ENCODE peak calls at places on chromosomes 13 and 19, in nine cellular contexts. One of them, this sample, is unnamed.

GRCh38 chr13:92384410-92384809 is 842.2 kb upstream of the GPC6 start:
- DNase-seq in A549: no peak
- DNase-seq in NCI-H1105: no peak
- DNase-seq in thoracic aorta: no peak
- DNase-seq in tibial artery: no peak
- DNase-seq in H9: no peak
- DNase-seq in lower leg skin: no peak
- DNase-seq in nucleus accumbens: no peak
- DNase-seq in fibroblast of pulmonary artery: no peak
- DNase-seq in this sample: no peak

GRCh38 chr19:28374971-28375370 is 838.0 kb downstream of the UQCRFS1 start:
- DNase-seq in lower leg skin: no peak
- DNase-seq in tibial artery: no peak
- DNase-seq in fibroblast of pulmonary artery: no peak
- DNase-seq in H9: no peak
- DNase-seq in NCI-H1105: no peak
- DNase-seq in A549: no peak
- DNase-seq in thoracic aorta: no peak
- DNase-seq in nucleus accumbens: no peak
- DNase-seq in this sample: no peak

GRCh38 chr13:41675306-41675705 is 218.0 kb downstream of the RGCC start:
- DNase-seq in A549: no peak
- DNase-seq in thoracic aorta: no peak
- DNase-seq in tibial artery: no peak
- DNase-seq in lower leg skin: no peak
- DNase-seq in NCI-H1105: no peak
- DNase-seq in nucleus accumbens: no peak
- DNase-seq in H9: no peak
- DNase-seq in fibroblast of pulmonary artery: peak
- DNase-seq in this sample: no peak

GRCh38 chr19:45446295-45446694 is 21.5 kb upstream of the FOSB start:
- DNase-seq in fibroblast of pulmonary artery: peak
- DNase-seq in thoracic aorta: no peak
- DNase-seq in tibial artery: no peak
- DNase-seq in nucleus accumbens: no peak
- DNase-seq in A549: no peak
- DNase-seq in H9: no peak
- DNase-seq in NCI-H1105: no peak
- DNase-seq in lower leg skin: no peak
- DNase-seq in this sample: peak

GRCh38 chr19:48813123-48813911 is 2.5 kb upstream of the BCAT2 start:
- DNase-seq in H9: peak
- DNase-seq in thoracic aorta: no peak
- DNase-seq in tibial artery: no peak
- DNase-seq in lower leg skin: no peak
- DNase-seq in NCI-H1105: no peak
- DNase-seq in nucleus accumbens: no peak
- DNase-seq in A549: no peak
- DNase-seq in fibroblast of pulmonary artery: no peak
- DNase-seq in this sample: peak

GRCh38 chr13:35475131-35475959 is 1.1 kb downstream of the MAB21L1 start:
- DNase-seq in fibroblast of pulmonary artery: peak
- DNase-seq in NCI-H1105: no peak
- DNase-seq in thoracic aorta: no peak
- DNase-seq in nucleus accumbens: peak
- DNase-seq in tibial artery: peak
- DNase-seq in H9: peak
- DNase-seq in lower leg skin: no peak
- DNase-seq in A549: no peak
- DNase-seq in this sample: peak

GRCh38 chr19:31338069-31338767 is 11.0 kb downstream of the TSHZ3 start:
- DNase-seq in H9: peak
- DNase-seq in fibroblast of pulmonary artery: peak
- DNase-seq in tibial artery: peak
- DNase-seq in lower leg skin: no peak
- DNase-seq in A549: peak
- DNase-seq in thoracic aorta: no peak
- DNase-seq in NCI-H1105: no peak
- DNase-seq in nucleus accumbens: no peak
- DNase-seq in this sample: peak

GRCh38 chr19:16470911-16471811 is 609 bp downstream of the EPS15L1 start:
- DNase-seq in fibroblast of pulmonary artery: peak
- DNase-seq in nucleus accumbens: no peak
- DNase-seq in tibial artery: peak
- DNase-seq in lower leg skin: peak
- DNase-seq in NCI-H1105: no peak
- DNase-seq in thoracic aorta: no peak
- DNase-seq in H9: no peak
- DNase-seq in A549: no peak
- DNase-seq in this sample: peak

GRCh38 chr19:10727599-10728250 is 9.8 kb downstream of the DNM2 start:
- DNase-seq in lower leg skin: no peak
- DNase-seq in nucleus accumbens: peak
- DNase-seq in NCI-H1105: no peak
- DNase-seq in tibial artery: no peak
- DNase-seq in A549: no peak
- DNase-seq in fibroblast of pulmonary artery: no peak
- DNase-seq in thoracic aorta: no peak
- DNase-seq in H9: no peak
- DNase-seq in this sample: no peak

GRCh38 chr19:31105761-31106160 is 243.5 kb downstream of the TSHZ3 start:
- DNase-seq in NCI-H1105: no peak
- DNase-seq in thoracic aorta: no peak
- DNase-seq in tibial artery: no peak
- DNase-seq in A549: no peak
- DNase-seq in fibroblast of pulmonary artery: no peak
- DNase-seq in H9: peak
- DNase-seq in nucleus accumbens: no peak
- DNase-seq in lower leg skin: no peak
- DNase-seq in this sample: no peak

GRCh38 chr19:46745521-46746280 is at the start of gene FKRP:
- DNase-seq in fibroblast of pulmonary artery: no peak
- DNase-seq in lower leg skin: no peak
- DNase-seq in H9: no peak
- DNase-seq in NCI-H1105: no peak
- DNase-seq in thoracic aorta: no peak
- DNase-seq in A549: peak
- DNase-seq in tibial artery: no peak
- DNase-seq in nucleus accumbens: peak
- DNase-seq in this sample: peak

GRCh38 chr19:19105365-19106060 is 32.8 kb downstream of the TMEM161A start:
- DNase-seq in nucleus accumbens: no peak
- DNase-seq in NCI-H1105: no peak
- DNase-seq in tibial artery: no peak
- DNase-seq in A549: peak
- DNase-seq in thoracic aorta: no peak
- DNase-seq in H9: peak
- DNase-seq in fibroblast of pulmonary artery: peak
- DNase-seq in lower leg skin: no peak
- DNase-seq in this sample: peak

GRCh38 chr13:107216046-107216715 is 648.2 kb upstream of the ARGLU1 start:
- DNase-seq in H9: no peak
- DNase-seq in A549: no peak
- DNase-seq in NCI-H1105: peak
- DNase-seq in fibroblast of pulmonary artery: no peak
- DNase-seq in nucleus accumbens: no peak
- DNase-seq in lower leg skin: no peak
- DNase-seq in tibial artery: no peak
- DNase-seq in thoracic aorta: no peak
- DNase-seq in this sample: no peak

GRCh38 chr13:31168166-31168565 is 6.5 kb upstream of the HSPH1 start:
- DNase-seq in nucleus accumbens: no peak
- DNase-seq in lower leg skin: no peak
- DNase-seq in thoracic aorta: no peak
- DNase-seq in tibial artery: no peak
- DNase-seq in A549: no peak
- DNase-seq in NCI-H1105: no peak
- DNase-seq in H9: no peak
- DNase-seq in fibroblast of pulmonary artery: no peak
- DNase-seq in this sample: no peak

GRCh38 chr19:19146000-19146608 is 7.8 kb upstream of the TMEM161A start:
- DNase-seq in thoracic aorta: no peak
- DNase-seq in NCI-H1105: peak
- DNase-seq in A549: peak
- DNase-seq in lower leg skin: peak
- DNase-seq in nucleus accumbens: peak
- DNase-seq in fibroblast of pulmonary artery: peak
- DNase-seq in H9: peak
- DNase-seq in tibial artery: peak
- DNase-seq in this sample: peak

GRCh38 chr19:17402982-17403855 is 2.2 kb downstream of the BST2 start:
- DNase-seq in NCI-H1105: no peak
- DNase-seq in fibroblast of pulmonary artery: no peak
- DNase-seq in A549: peak
- DNase-seq in lower leg skin: no peak
- DNase-seq in nucleus accumbens: no peak
- DNase-seq in tibial artery: no peak
- DNase-seq in H9: peak
- DNase-seq in thoracic aorta: no peak
- DNase-seq in this sample: peak

GRCh38 chr13:46119883-46120614 is 15.2 kb upstream of the CPB2 start:
- DNase-seq in lower leg skin: no peak
- DNase-seq in H9: no peak
- DNase-seq in nucleus accumbens: no peak
- DNase-seq in A549: peak
- DNase-seq in NCI-H1105: no peak
- DNase-seq in tibial artery: no peak
- DNase-seq in fibroblast of pulmonary artery: peak
- DNase-seq in thoracic aorta: no peak
- DNase-seq in this sample: no peak

GRCh38 chr13:20960663-20961309 is 58.2 kb upstream of the XPO4 start:
- DNase-seq in H9: no peak
- DNase-seq in fibroblast of pulmonary artery: no peak
- DNase-seq in NCI-H1105: peak
- DNase-seq in lower leg skin: peak
- DNase-seq in thoracic aorta: no peak
- DNase-seq in tibial artery: no peak
- DNase-seq in nucleus accumbens: no peak
- DNase-seq in A549: no peak
- DNase-seq in this sample: no peak

GRCh38 chr13:89602655-89603054 is 1744.8 kb upstream of the MIR17HG start:
- DNase-seq in tibial artery: no peak
- DNase-seq in NCI-H1105: no peak
- DNase-seq in lower leg skin: no peak
- DNase-seq in thoracic aorta: no peak
- DNase-seq in fibroblast of pulmonary artery: no peak
- DNase-seq in H9: no peak
- DNase-seq in A549: no peak
- DNase-seq in nucleus accumbens: no peak
- DNase-seq in this sample: no peak

GRCh38 chr13:23583491-23583890 is 13.3 kb downstream of the TNFRSF19 start:
- DNase-seq in lower leg skin: no peak
- DNase-seq in tibial artery: no peak
- DNase-seq in NCI-H1105: no peak
- DNase-seq in thoracic aorta: no peak
- DNase-seq in nucleus accumbens: no peak
- DNase-seq in A549: no peak
- DNase-seq in fibroblast of pulmonary artery: no peak
- DNase-seq in H9: no peak
- DNase-seq in this sample: no peak

GRCh38 chr19:23516266-23516665 is 121.0 kb upstream of the ZNF91 start:
- DNase-seq in thoracic aorta: no peak
- DNase-seq in tibial artery: no peak
- DNase-seq in lower leg skin: peak
- DNase-seq in NCI-H1105: no peak
- DNase-seq in H9: no peak
- DNase-seq in fibroblast of pulmonary artery: no peak
- DNase-seq in A549: no peak
- DNase-seq in nucleus accumbens: no peak
- DNase-seq in this sample: no peak

GRCh38 chr19:5125797-5126497 is 157.0 kb downstream of the KDM4B start:
- DNase-seq in NCI-H1105: no peak
- DNase-seq in A549: no peak
- DNase-seq in H9: peak
- DNase-seq in nucleus accumbens: no peak
- DNase-seq in tibial artery: no peak
- DNase-seq in fibroblast of pulmonary artery: peak
- DNase-seq in thoracic aorta: no peak
- DNase-seq in lower leg skin: no peak
- DNase-seq in this sample: peak

GRCh38 chr13:76863022-76863421 is 23.2 kb downstream of the KCTD12 start:
- DNase-seq in A549: no peak
- DNase-seq in fibroblast of pulmonary artery: no peak
- DNase-seq in nucleus accumbens: no peak
- DNase-seq in lower leg skin: no peak
- DNase-seq in thoracic aorta: no peak
- DNase-seq in H9: no peak
- DNase-seq in tibial artery: no peak
- DNase-seq in NCI-H1105: no peak
- DNase-seq in this sample: no peak

GRCh38 chr13:46295531-46296464 is 84.1 kb downstream of the LRRC63 start:
- DNase-seq in nucleus accumbens: no peak
- DNase-seq in NCI-H1105: no peak
- DNase-seq in A549: no peak
- DNase-seq in tibial artery: peak
- DNase-seq in H9: no peak
- DNase-seq in fibroblast of pulmonary artery: peak
- DNase-seq in thoracic aorta: no peak
- DNase-seq in lower leg skin: no peak
- DNase-seq in this sample: no peak

GRCh38 chr19:46016426-46017094 is 6.3 kb downstream of the PGLYRP1 start:
- DNase-seq in fibroblast of pulmonary artery: peak
- DNase-seq in tibial artery: peak
- DNase-seq in H9: peak
- DNase-seq in thoracic aorta: no peak
- DNase-seq in nucleus accumbens: peak
- DNase-seq in NCI-H1105: peak
- DNase-seq in A549: peak
- DNase-seq in lower leg skin: peak
- DNase-seq in this sample: peak

GRCh38 chr19:6887326-6887725 is at the start of gene ADGRE1:
- DNase-seq in NCI-H1105: no peak
- DNase-seq in nucleus accumbens: no peak
- DNase-seq in lower leg skin: peak
- DNase-seq in A549: no peak
- DNase-seq in tibial artery: no peak
- DNase-seq in thoracic aorta: no peak
- DNase-seq in H9: no peak
- DNase-seq in fibroblast of pulmonary artery: no peak
- DNase-seq in this sample: no peak